ENCODE peak calls at places on chromosomes 12 and 14, in seven cellular contexts. M, J, F, I, Q, H and S are unnamed samples. For H3K9me3, the result is how much of the 10 kb centered on the place peaks cover.

GRCh38 chr14:56271988-56272387 is 153.8 kb downstream of the PELI2 start:
- DNase-seq in M (peak), J (peak), F (peak), I (no peak), Q (no peak), H (no peak), S (no peak)

GRCh38 chr14:99190696-99191662 is 81.0 kb downstream of the BCL11B start:
- DNase-seq in M (peak), J (peak), F (no peak), I (no peak), Q (no peak), H (no peak), S (no peak)

GRCh38 chr14:88326352-88327103 is 3.5 kb upstream of the KCNK10 start:
- DNase-seq in M (peak), J (no peak), F (no peak), I (no peak), Q (no peak), H (no peak), S (no peak)

GRCh38 chr12:68480526-68480925 is 130.2 kb upstream of the RAP1B start:
- DNase-seq in M (no peak), J (no peak), F (no peak), I (no peak), Q (no peak), H (no peak), S (no peak)

GRCh38 chr14:59055439-59056045 is 132.9 kb upstream of the DAAM1 start:
- DNase-seq in M (peak), J (peak), F (peak), I (peak), Q (no peak), H (no peak), S (no peak)

GRCh38 chr12:5945071-5946008 is at the start of gene ANO2:
- DNase-seq in M (peak), J (peak), F (no peak), I (no peak), Q (no peak), H (no peak), S (no peak)

GRCh38 chr14:68705741-68706283 is 87.1 kb downstream of the ZFP36L1 start:
- DNase-seq in M (no peak), J (no peak), F (no peak), I (no peak), Q (no peak), H (no peak), S (no peak)

GRCh38 chr12:19185262-19185929 is 55.9 kb downstream of the PLEKHA5 start:
- DNase-seq in M (no peak), J (no peak), F (peak), I (no peak), Q (no peak), H (no peak), S (no peak)

GRCh38 chr12:102118874-102119273 is 1.0 kb downstream of the NUP37 start:
- DNase-seq in M (no peak), J (no peak), F (no peak), I (no peak), Q (no peak), H (no peak), S (no peak)

GRCh38 chr12:65568517-65568916 is 255.8 kb upstream of the HMGA2 start:
- DNase-seq in M (no peak), J (no peak), F (no peak), I (no peak), Q (no peak), H (no peak), S (no peak)

GRCh38 chr14:75198291-75198933 is 22.0 kb upstream of the TMED10 start:
- DNase-seq in M (no peak), J (peak), F (no peak), I (no peak), Q (peak), H (no peak), S (no peak)

GRCh38 chr14:63318835-63319234 is at the start of gene GPHB5:
- DNase-seq in M (no peak), J (no peak), F (no peak), I (no peak), Q (no peak), H (no peak), S (no peak)

GRCh38 chr12:45231515-45232145 is 15.7 kb downstream of the ANO6 start:
- DNase-seq in M (peak), J (peak), F (peak), I (no peak), Q (no peak), H (no peak), S (no peak)

GRCh38 chr12:50390284-50390683 is 6.1 kb downstream of the FAM186A start:
- DNase-seq in M (peak), J (no peak), F (no peak), I (no peak), Q (no peak), H (no peak), S (no peak)

GRCh38 chr14:101132051-101132541 is 228.6 kb upstream of the RTL1 start:
- DNase-seq in M (no peak), J (no peak), F (no peak), I (peak), Q (no peak), H (no peak), S (no peak)

GRCh38 chr12:76890407-76891143 is 11.8 kb upstream of the CSRP2 start:
- DNase-seq in M (no peak), J (no peak), F (no peak), I (no peak), Q (no peak), H (no peak), S (no peak)

GRCh38 chr12:131773582-131774221 is 54.5 kb upstream of the MMP17 start:
- DNase-seq in M (no peak), J (no peak), F (no peak), I (no peak), Q (no peak), H (no peak), S (no peak)

GRCh38 chr14:92258934-92259333 is 64.0 kb upstream of the SLC24A4 start:
- DNase-seq in M (no peak), J (no peak), F (no peak), I (no peak), Q (no peak), H (no peak), S (no peak)

GRCh38 chr14:55707365-55707804 is 127.4 kb downstream of the KTN1 start:
- DNase-seq in M (peak), J (peak), F (peak), I (no peak), Q (no peak), H (no peak), S (no peak)

GRCh38 chr12:49244161-49244560 is 20.7 kb upstream of the TUBA1C start:
- DNase-seq in M (peak), J (no peak), F (no peak), I (no peak), Q (no peak), H (no peak), S (no peak)

GRCh38 chr14:33457021-33457420 is 493.9 kb downstream of the EGLN3 start:
- DNase-seq in M (no peak), J (no peak), F (no peak), I (no peak), Q (no peak), H (no peak), S (no peak)

GRCh38 chr14:102620413-102620812 is 28.0 kb downstream of the RCOR1 start:
- DNase-seq in M (peak), J (no peak), F (no peak), I (no peak), Q (no peak), H (no peak), S (no peak)

GRCh38 chr12:121781751-121782615 is 11.5 kb downstream of the RHOF start:
- DNase-seq in M (peak), J (peak), F (peak), I (no peak), Q (peak), H (no peak), S (peak)

GRCh38 chr14:33836203-33836894 is 114.5 kb downstream of the EGLN3 start:
- DNase-seq in M (no peak), J (no peak), F (no peak), I (no peak), Q (no peak), H (no peak), S (no peak)

GRCh38 chr12:19575307-19576243 is 136.3 kb downstream of the AEBP2 start:
- DNase-seq in M (peak), J (peak), F (peak), I (peak), Q (peak), H (no peak), S (no peak)

GRCh38 chr12:18158774-18159557 is 69.0 kb upstream of the RERGL start:
- DNase-seq in M (peak), J (peak), F (peak), I (no peak), Q (no peak), H (no peak), S (no peak)

GRCh38 chr12:20282411-20282810 is 85.9 kb upstream of the PDE3A start:
- DNase-seq in M (peak), J (no peak), F (no peak), I (no peak), Q (no peak), H (no peak), S (no peak)

GRCh38 chr14:41072776-41073175 is 533.9 kb upstream of the LRFN5 start:
- DNase-seq in M (no peak), J (peak), F (no peak), I (no peak), Q (no peak), H (no peak), S (no peak)

GRCh38 chr14:101043891-101044290 is 140.4 kb upstream of the RTL1 start:
- DNase-seq in M (no peak), J (no peak), F (no peak), I (no peak), Q (peak), H (no peak), S (no peak)

GRCh38 chr12:124641591-124641990 is 74.2 kb upstream of the NCOR2 start:
- DNase-seq in M (no peak), J (no peak), F (no peak), I (peak), Q (no peak), H (no peak), S (no peak)

GRCh38 chr14:77314043-77314442 is 6.6 kb downstream of the POMT2 start:
- DNase-seq in M (peak), J (no peak), F (no peak), I (no peak), Q (no peak), H (no peak), S (no peak)

GRCh38 chr12:27940756-27941402 is 31.7 kb downstream of the PTHLH start:
- DNase-seq in M (peak), J (peak), F (peak), I (peak), Q (peak), H (peak), S (peak)

GRCh38 chr12:89236748-89237428 is 115.4 kb downstream of the DUSP6 start:
- DNase-seq in M (peak), J (no peak), F (no peak), I (no peak), Q (no peak), H (no peak), S (no peak)

GRCh38 chr12:46267618-46268348 is 1.1 kb downstream of the SLC38A1 start:
- DNase-seq in M (peak), J (peak), F (no peak), I (no peak), Q (no peak), H (no peak), S (no peak)

GRCh38 chr12:992647-993046 is 1.6 kb downstream of the ERC1 start:
- DNase-seq in M (peak), J (no peak), F (no peak), I (no peak), Q (no peak), H (no peak), S (no peak)

GRCh38 chr12:110379642-110380041 is 23.9 kb downstream of the ANAPC7 start:
- DNase-seq in M (no peak), J (no peak), F (no peak), I (no peak), Q (no peak), H (no peak), S (no peak)

GRCh38 chr12:4288296-4289019 is 14.9 kb downstream of the CCND2 start:
- DNase-seq in M (no peak), J (no peak), F (no peak), I (no peak), Q (no peak), H (no peak), S (no peak)
- H3K9me3 ChIP-seq in M (under half), J (under half), F (under half), I (under half), Q (under half), H (under half), S (under half)

GRCh38 chr12:14332482-14332881 is 33.0 kb upstream of the ATF7IP start:
- DNase-seq in M (no peak), J (no peak), F (no peak), I (no peak), Q (no peak), H (no peak), S (no peak)
- H3K9me3 ChIP-seq in M (under half), J (under half), F (under half), I (under half), Q (under half), H (under half), S (under half)

DNA sequence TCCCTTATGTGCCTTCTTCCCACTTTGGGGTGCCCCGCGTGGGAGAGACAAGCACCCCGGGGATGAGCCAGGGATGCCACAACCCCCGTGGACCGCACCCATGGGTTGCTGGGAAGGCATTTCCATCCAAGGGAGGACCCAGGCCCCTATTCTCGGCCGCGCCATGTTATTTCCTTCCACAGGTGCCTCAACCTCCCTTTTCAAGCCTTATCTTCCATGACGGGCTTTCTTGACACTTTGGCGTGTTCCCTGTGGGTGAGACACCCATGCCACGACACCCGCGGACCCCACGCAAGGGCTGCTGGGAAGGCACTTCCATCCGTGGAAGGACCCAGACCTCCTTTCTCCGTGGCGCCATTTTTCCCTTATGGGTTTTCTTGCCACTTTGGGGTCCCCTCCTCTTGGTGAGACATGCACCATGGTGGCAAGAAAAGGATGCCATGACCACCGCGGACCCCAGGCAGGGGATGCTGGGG is 269.2 kb downstream of the ALG10 start:
- DNase-seq in M (no peak), J (no peak), F (no peak), I (no peak), Q (no peak), H (no peak), S (no peak)
- H3K9me3 ChIP-seq in M (under half), J (under half), F (under half), I (under half), Q (under half), H (under half), S (under half)

GRCh38 chr14:19754172-19754571 is 10.8 kb downstream of the OR4Q3 start:
- DNase-seq in M (no peak), J (no peak), F (no peak), I (no peak), Q (no peak), H (no peak), S (no peak)
- H3K9me3 ChIP-seq in M (under half), J (under half), F (under half), I (under half), Q (under half), H (under half), S (under half)

DNA sequence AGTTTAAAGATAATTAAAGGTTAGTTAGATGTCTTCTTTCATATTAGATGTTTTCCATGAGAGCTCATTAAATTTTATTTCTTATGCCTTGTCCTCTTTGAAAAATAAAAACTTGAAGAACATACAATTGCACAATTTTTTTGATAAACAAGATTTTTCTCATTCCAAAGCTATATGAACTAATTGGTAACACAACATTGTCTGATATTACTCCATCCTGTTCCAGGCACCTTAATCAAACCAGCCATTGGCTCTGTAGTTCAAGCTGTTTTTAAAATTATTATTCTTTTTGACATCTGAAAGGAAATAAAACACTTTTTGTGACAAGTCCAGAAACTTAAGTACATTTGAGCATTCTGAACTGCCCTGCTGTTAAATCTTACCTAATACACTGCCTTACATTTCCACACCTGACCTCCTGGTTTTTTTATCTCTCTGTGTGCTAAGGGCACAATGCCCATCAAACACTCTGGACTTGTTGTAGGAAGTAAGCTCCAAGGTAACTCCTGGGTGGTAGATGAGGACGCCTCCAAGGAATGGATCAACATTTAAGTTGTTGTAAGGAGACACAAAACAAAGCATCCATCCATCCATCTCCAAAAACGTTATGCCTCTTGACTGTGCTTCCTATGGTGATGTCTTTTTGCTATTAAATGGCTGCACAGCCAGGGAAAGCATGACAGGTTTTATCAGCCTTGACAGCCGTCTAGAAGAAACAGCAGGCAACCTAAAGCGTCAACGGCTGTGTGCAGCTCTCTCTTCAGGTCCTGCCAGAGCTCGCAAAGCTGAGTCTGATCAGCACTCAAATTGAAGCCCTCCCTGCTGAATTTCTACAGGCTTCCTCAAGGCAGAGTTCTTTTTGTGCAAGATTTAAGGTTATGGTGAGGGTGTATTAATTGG is 449.9 kb upstream of the FLRT2 start:
- DNase-seq in M (peak), J (no peak), F (no peak), I (no peak), Q (no peak), H (no peak), S (no peak)
- H3K9me3 ChIP-seq in M (under half), J (under half), F (under half), I (under half), Q (under half), H (under half), S (under half)

GRCh38 chr12:34396861-34397590 is 374.7 kb downstream of the ALG10 start:
- DNase-seq in M (no peak), J (no peak), F (no peak), I (peak), Q (peak), H (no peak), S (peak)
- H3K9me3 ChIP-seq in M (under half), J (under half), F (under half), I (under half), Q (under half), H (under half), S (under half)

GRCh38 chr12:133235401-133236112 is at the start of gene ANHX:
- DNase-seq in M (no peak), J (no peak), F (no peak), I (no peak), Q (no peak), H (no peak), S (no peak)

GRCh38 chr12:133236144-133236543 is 467 bp upstream of the ANHX start:
- DNase-seq in M (no peak), J (no peak), F (no peak), I (no peak), Q (no peak), H (no peak), S (no peak)

GRCh38 chr12:133233006-133233405 is 2.7 kb downstream of the ANHX start:
- DNase-seq in M (no peak), J (no peak), F (no peak), I (no peak), Q (no peak), H (no peak), S (no peak)

GRCh38 chr12:133234971-133235370 is 706 bp downstream of the ANHX start:
- DNase-seq in M (no peak), J (no peak), F (no peak), I (no peak), Q (no peak), H (no peak), S (no peak)

GRCh38 chr12:133233993-133234564 is 1.6 kb downstream of the ANHX start:
- DNase-seq in M (no peak), J (no peak), F (no peak), I (no peak), Q (no peak), H (no peak), S (no peak)
- H3K9me3 ChIP-seq in M (under half), J (under half), F (under half), I (under half), Q (under half), H (under half), S (under half)

GRCh38 chr12:130617219-130617618 is 98.9 kb downstream of the RIMBP2 start:
- DNase-seq in M (no peak), J (no peak), F (no peak), I (no peak), Q (no peak), H (no peak), S (no peak)

GRCh38 chr12:130615906-130616305 is 100.2 kb downstream of the RIMBP2 start:
- DNase-seq in M (no peak), J (no peak), F (no peak), I (no peak), Q (no peak), H (no peak), S (no peak)

GRCh38 chr12:130611026-130611905 is 104.8 kb downstream of the RIMBP2 start:
- DNase-seq in M (no peak), J (no peak), F (no peak), I (no peak), Q (no peak), H (no peak), S (no peak)

GRCh38 chr12:130613131-130613530 is 103.0 kb downstream of the RIMBP2 start:
- DNase-seq in M (no peak), J (no peak), F (no peak), I (no peak), Q (no peak), H (no peak), S (no peak)

DNA sequence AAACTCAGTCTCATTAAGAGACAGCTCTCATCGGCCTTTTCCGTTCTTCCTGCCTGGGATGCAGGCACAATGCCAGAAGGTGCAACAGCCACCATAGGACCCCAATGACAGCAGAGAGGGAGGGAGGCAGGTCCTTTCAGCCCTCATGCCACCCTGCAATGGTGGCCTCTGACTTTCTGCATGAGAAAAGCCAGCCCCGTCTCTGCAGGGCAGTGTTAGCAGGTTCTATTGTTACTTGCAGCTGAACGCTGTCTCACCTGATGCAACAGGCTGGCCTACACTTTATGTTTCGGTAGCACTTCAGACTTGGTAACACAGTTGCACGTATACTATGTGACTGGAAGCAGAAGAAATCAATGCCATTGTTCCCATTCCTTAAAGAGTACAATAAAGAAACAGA is 102.3 kb downstream of the RIMBP2 start:
- DNase-seq in M (no peak), J (no peak), F (no peak), I (no peak), Q (no peak), H (no peak), S (no peak)
- H3K9me3 ChIP-seq in M (under half), J (under half), F (under half), I (under half), Q (under half), H (under half), S (under half)

DNA sequence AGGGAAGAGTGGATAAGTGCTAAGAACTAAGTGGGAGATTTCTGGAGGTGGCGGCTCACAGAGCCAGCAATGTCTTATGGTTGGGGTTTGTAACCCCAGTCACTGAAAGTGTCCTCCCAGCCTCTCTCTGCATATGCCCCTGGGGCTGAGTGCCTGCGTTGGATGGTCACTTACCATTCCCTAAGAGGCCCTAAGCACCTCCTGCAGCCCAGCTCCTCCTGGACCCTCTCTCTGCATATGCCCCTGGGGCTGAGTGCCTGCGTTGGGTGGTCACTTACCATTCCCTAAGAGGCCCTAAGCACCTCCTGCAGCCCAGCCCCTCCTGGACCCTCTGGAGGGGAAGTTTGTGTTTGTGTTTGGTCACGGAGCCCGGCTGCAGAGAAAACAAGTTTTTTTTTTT is 425.8 kb downstream of the TMEM121 start:
- DNase-seq in M (no peak), J (no peak), F (no peak), I (no peak), Q (no peak), H (no peak), S (no peak)
- H3K9me3 ChIP-seq in M (under half), J (under half), F (under half), I (under half), Q (under half), H (under half), S (under half)